ENCODE peak calls at places on chromosomes 6 and 20, in five cellular contexts. One of them, this sample, is unnamed. For H3K4me1, the result is how much of the 10 kb centered on the place peaks cover.

GRCh38 chr6:15036690-15037245 is 209.1 kb upstream of the JARID2 start:
- DNase-seq in spleen: no peak
- DNase-seq in stomach: peak
- DNase-seq in endothelial cell of umbilical vein: no peak
- DNase-seq in transverse colon: peak
- DNase-seq in this sample: no peak

GRCh38 chr20:62891111-62891510 is 29.5 kb upstream of the TCFL5 start:
- DNase-seq in spleen: peak
- DNase-seq in stomach: no peak
- DNase-seq in endothelial cell of umbilical vein: no peak
- DNase-seq in transverse colon: no peak
- DNase-seq in this sample: no peak

GRCh38 chr20:40978761-40979160 is 49.9 kb upstream of the TOP1 start:
- DNase-seq in spleen: no peak
- DNase-seq in stomach: no peak
- DNase-seq in endothelial cell of umbilical vein: no peak
- DNase-seq in transverse colon: no peak
- DNase-seq in this sample: no peak

GRCh38 chr6:37807656-37808055 is 11.9 kb upstream of the ZFAND3 start:
- DNase-seq in spleen: no peak
- DNase-seq in stomach: no peak
- DNase-seq in endothelial cell of umbilical vein: no peak
- DNase-seq in transverse colon: no peak
- DNase-seq in this sample: no peak

GRCh38 chr6:39140556-39141191 is 25.7 kb upstream of the SAYSD1 start:
- DNase-seq in spleen: no peak
- DNase-seq in stomach: no peak
- DNase-seq in endothelial cell of umbilical vein: no peak
- DNase-seq in transverse colon: no peak
- DNase-seq in this sample: no peak

GRCh38 chr6:30136570-30137286 is 788 bp downstream of the TRIM40 start:
- DNase-seq in spleen: no peak
- DNase-seq in stomach: no peak
- DNase-seq in endothelial cell of umbilical vein: no peak
- DNase-seq in transverse colon: no peak
- DNase-seq in this sample: no peak

GRCh38 chr6:133166706-133167105 is 74.5 kb upstream of the EYA4 start:
- DNase-seq in spleen: no peak
- DNase-seq in stomach: no peak
- DNase-seq in endothelial cell of umbilical vein: no peak
- DNase-seq in transverse colon: no peak
- DNase-seq in this sample: no peak

GRCh38 chr20:44758247-44759101 is 12.8 kb downstream of the KCNK15 start:
- DNase-seq in spleen: no peak
- DNase-seq in stomach: no peak
- DNase-seq in endothelial cell of umbilical vein: no peak
- DNase-seq in transverse colon: no peak
- DNase-seq in this sample: no peak

GRCh38 chr6:138007014-138007472 is 100.2 kb downstream of the PERP start:
- DNase-seq in spleen: no peak
- DNase-seq in stomach: peak
- DNase-seq in endothelial cell of umbilical vein: peak
- DNase-seq in transverse colon: peak
- DNase-seq in this sample: no peak

GRCh38 chr6:26349964-26350857 is 14.8 kb upstream of the BTN3A2 start:
- DNase-seq in spleen: no peak
- DNase-seq in stomach: no peak
- DNase-seq in endothelial cell of umbilical vein: no peak
- DNase-seq in transverse colon: no peak
- DNase-seq in this sample: no peak

GRCh38 chr6:27541212-27541931 is 68.5 kb upstream of the ZNF184 start:
- DNase-seq in spleen: no peak
- DNase-seq in stomach: no peak
- DNase-seq in endothelial cell of umbilical vein: peak
- DNase-seq in transverse colon: no peak
- DNase-seq in this sample: no peak

GRCh38 chr6:139291813-139292619 is at the start of gene TXLNB:
- DNase-seq in spleen: peak
- DNase-seq in stomach: peak
- DNase-seq in endothelial cell of umbilical vein: peak
- DNase-seq in transverse colon: peak
- DNase-seq in this sample: peak

GRCh38 chr6:73624896-73625295 is 28.9 kb downstream of the SLC17A5 start:
- DNase-seq in spleen: no peak
- DNase-seq in stomach: no peak
- DNase-seq in endothelial cell of umbilical vein: no peak
- DNase-seq in transverse colon: no peak
- DNase-seq in this sample: no peak

DNA sequence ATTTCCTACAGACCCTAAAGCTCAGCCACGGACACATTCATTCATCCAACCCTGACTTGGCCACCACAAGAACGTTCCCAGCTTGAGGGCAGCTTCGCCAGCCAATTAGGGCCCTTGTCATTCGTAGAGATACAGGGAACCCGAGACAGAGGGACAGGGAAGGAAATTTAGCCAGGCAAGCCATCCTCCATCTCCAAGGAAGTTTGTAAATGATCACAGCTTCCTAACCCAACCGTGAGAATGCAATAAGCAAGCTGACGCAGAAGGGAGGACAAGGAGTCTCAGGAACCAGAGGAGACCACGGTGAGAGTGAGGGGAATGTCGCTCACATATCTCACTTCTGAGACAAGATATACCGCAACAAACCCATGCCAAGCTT is 1.4 kb downstream of the TRAM2 start:
- DNase-seq in spleen: no peak
- DNase-seq in stomach: no peak
- DNase-seq in endothelial cell of umbilical vein: peak
- DNase-seq in transverse colon: no peak
- DNase-seq in this sample: no peak
- H3K4me1 ChIP-seq in spleen: half or more
- H3K4me1 ChIP-seq in stomach: half or more
- H3K4me1 ChIP-seq in endothelial cell of umbilical vein: half or more
- H3K4me1 ChIP-seq in transverse colon: under half
- H3K4me1 ChIP-seq in this sample: half or more

DNA sequence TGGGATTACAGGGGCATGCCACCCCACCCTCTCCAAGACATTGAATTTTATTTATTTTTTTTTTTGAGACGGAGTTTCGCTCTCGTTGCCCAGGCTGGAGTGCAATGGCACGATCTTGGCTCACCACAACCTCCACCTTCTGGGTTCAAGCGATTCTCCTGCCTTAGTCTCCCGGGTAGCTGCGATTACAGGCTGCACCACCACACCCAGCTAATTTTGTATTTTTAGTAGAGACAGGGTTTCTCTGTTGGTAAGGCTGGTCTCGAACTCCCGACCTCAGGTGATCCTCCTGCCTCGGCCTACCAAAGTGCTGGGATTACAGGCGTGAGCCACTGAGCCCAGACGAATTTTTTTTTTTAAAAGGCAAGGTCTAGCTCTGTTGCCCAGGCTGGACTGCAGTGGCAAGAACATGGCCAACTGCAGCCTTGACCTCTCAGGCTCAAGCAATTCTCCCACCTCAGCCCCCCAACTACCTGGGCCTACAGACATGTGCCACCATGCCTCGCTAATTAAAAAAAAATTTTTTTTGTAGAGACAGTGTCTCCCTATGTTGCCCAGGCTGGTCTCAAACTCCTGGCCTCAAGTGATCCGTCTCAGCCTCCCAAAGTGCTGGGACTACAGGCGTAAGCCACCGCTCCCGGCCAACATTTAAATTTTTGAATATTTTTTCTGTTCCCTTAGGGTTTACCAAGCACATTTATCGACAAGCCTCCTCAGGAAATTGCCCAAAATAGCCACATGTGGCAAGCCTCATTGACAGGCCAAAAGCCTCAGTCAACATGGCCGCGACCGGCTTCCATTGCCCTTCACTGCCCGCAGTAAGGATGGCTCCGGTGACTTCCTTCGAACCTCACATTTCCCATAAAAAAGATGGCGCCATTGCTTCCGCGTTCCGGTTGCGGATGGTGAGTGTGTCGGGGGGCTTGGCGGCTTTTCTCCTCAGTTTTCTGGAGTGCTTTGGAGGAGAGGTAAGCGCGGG is at the start of gene SHLD1:
- DNase-seq in spleen: peak
- DNase-seq in stomach: peak
- DNase-seq in endothelial cell of umbilical vein: peak
- DNase-seq in transverse colon: peak
- DNase-seq in this sample: peak
- TF ChIP-seq POLR2A in spleen: no peak
- TF ChIP-seq POLR2A in stomach: no peak
- TF ChIP-seq POLR2A in endothelial cell of umbilical vein: no peak
- TF ChIP-seq POLR2A in transverse colon: no peak
- TF ChIP-seq POLR2A in this sample: no peak

GRCh38 chr6:34062156-34062555 is 83.7 kb downstream of the GRM4 start:
- DNase-seq in spleen: no peak
- DNase-seq in stomach: no peak
- DNase-seq in endothelial cell of umbilical vein: no peak
- DNase-seq in transverse colon: no peak
- DNase-seq in this sample: no peak

GRCh38 chr6:34062815-34063214 is 83.1 kb downstream of the GRM4 start:
- DNase-seq in spleen: no peak
- DNase-seq in stomach: no peak
- DNase-seq in endothelial cell of umbilical vein: no peak
- DNase-seq in transverse colon: no peak
- DNase-seq in this sample: no peak

GRCh38 chr6:34064675-34065074 is 81.2 kb downstream of the GRM4 start:
- DNase-seq in spleen: no peak
- DNase-seq in stomach: no peak
- DNase-seq in endothelial cell of umbilical vein: no peak
- DNase-seq in transverse colon: no peak
- DNase-seq in this sample: no peak

GRCh38 chr6:34065470-34066283 is 80.2 kb downstream of the GRM4 start:
- DNase-seq in spleen: no peak
- DNase-seq in stomach: no peak
- DNase-seq in endothelial cell of umbilical vein: no peak
- DNase-seq in transverse colon: no peak
- DNase-seq in this sample: no peak

DNA sequence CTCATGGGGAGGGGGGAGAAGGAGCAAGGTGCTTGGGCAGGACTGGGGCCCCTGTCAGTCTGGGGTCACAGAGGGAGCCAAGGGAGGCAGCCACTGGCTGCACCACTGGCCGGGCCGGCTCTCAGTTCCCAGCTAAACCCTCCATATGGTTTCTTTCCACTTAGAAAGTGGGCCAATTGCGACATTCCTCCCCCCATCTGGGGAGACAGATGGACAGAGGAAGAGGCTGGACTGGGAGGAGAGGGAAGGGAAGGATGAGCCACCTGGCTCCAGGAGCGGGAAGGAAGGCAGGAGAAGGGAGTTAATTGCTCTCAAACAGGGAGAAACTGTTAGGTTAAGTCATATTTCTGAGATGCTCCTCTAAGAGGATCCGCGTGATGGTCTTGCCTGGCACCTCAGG is 82.2 kb downstream of the GRM4 start:
- DNase-seq in spleen: no peak
- DNase-seq in stomach: no peak
- DNase-seq in endothelial cell of umbilical vein: no peak
- DNase-seq in transverse colon: no peak
- DNase-seq in this sample: no peak
- TF ChIP-seq POLR2AphosphoS5 in spleen: no peak
- TF ChIP-seq POLR2AphosphoS5 in stomach: no peak
- TF ChIP-seq POLR2AphosphoS5 in endothelial cell of umbilical vein: no peak
- TF ChIP-seq POLR2AphosphoS5 in transverse colon: no peak
- TF ChIP-seq POLR2AphosphoS5 in this sample: no peak

GRCh38 chr6:25179051-25179778 is 100.0 kb upstream of the CARMIL1 start:
- DNase-seq in spleen: no peak
- DNase-seq in stomach: no peak
- DNase-seq in endothelial cell of umbilical vein: peak
- DNase-seq in transverse colon: no peak
- DNase-seq in this sample: no peak

GRCh38 chr6:25177629-25178028 is 101.5 kb upstream of the CARMIL1 start:
- DNase-seq in spleen: no peak
- DNase-seq in stomach: no peak
- DNase-seq in endothelial cell of umbilical vein: no peak
- DNase-seq in transverse colon: no peak
- DNase-seq in this sample: no peak

GRCh38 chr6:25176466-25176865 is 102.7 kb upstream of the CARMIL1 start:
- DNase-seq in spleen: no peak
- DNase-seq in stomach: no peak
- DNase-seq in endothelial cell of umbilical vein: no peak
- DNase-seq in transverse colon: no peak
- DNase-seq in this sample: no peak

GRCh38 chr6:25180630-25181375 is 98.4 kb upstream of the CARMIL1 start:
- DNase-seq in spleen: peak
- DNase-seq in stomach: no peak
- DNase-seq in endothelial cell of umbilical vein: no peak
- DNase-seq in transverse colon: no peak
- DNase-seq in this sample: no peak

GRCh38 chr6:25178336-25178735 is 100.8 kb upstream of the CARMIL1 start:
- DNase-seq in spleen: no peak
- DNase-seq in stomach: no peak
- DNase-seq in endothelial cell of umbilical vein: no peak
- DNase-seq in transverse colon: no peak
- DNase-seq in this sample: no peak
- H3K4me1 ChIP-seq in spleen: under half
- H3K4me1 ChIP-seq in stomach: under half
- H3K4me1 ChIP-seq in endothelial cell of umbilical vein: under half
- H3K4me1 ChIP-seq in transverse colon: under half
- H3K4me1 ChIP-seq in this sample: under half

GRCh38 chr6:122778961-122779671 is 400 bp upstream of the FABP7 start:
- DNase-seq in spleen: no peak
- DNase-seq in stomach: no peak
- DNase-seq in endothelial cell of umbilical vein: no peak
- DNase-seq in transverse colon: no peak
- DNase-seq in this sample: no peak

GRCh38 chr6:122781716-122782115 is 2.2 kb downstream of the FABP7 start:
- DNase-seq in spleen: no peak
- DNase-seq in stomach: no peak
- DNase-seq in endothelial cell of umbilical vein: no peak
- DNase-seq in transverse colon: no peak
- DNase-seq in this sample: no peak

GRCh38 chr6:122780114-122780513 is 598 bp downstream of the FABP7 start:
- DNase-seq in spleen: no peak
- DNase-seq in stomach: no peak
- DNase-seq in endothelial cell of umbilical vein: no peak
- DNase-seq in transverse colon: no peak
- DNase-seq in this sample: no peak

GRCh38 chr6:122779672-122780066 is at the start of gene FABP7:
- DNase-seq in spleen: no peak
- DNase-seq in stomach: no peak
- DNase-seq in endothelial cell of umbilical vein: no peak
- DNase-seq in transverse colon: no peak
- DNase-seq in this sample: no peak

GRCh38 chr6:122783401-122783800 is 3.9 kb downstream of the FABP7 start:
- DNase-seq in spleen: no peak
- DNase-seq in stomach: no peak
- DNase-seq in endothelial cell of umbilical vein: no peak
- DNase-seq in transverse colon: no peak
- DNase-seq in this sample: no peak
- TF ChIP-seq POLR2A in spleen: no peak
- TF ChIP-seq POLR2A in stomach: no peak
- TF ChIP-seq POLR2A in endothelial cell of umbilical vein: no peak
- TF ChIP-seq POLR2A in transverse colon: no peak
- TF ChIP-seq POLR2A in this sample: no peak

GRCh38 chr20:57941572-57942381 is 232.0 kb upstream of the PMEPA1 start:
- DNase-seq in spleen: no peak
- DNase-seq in stomach: no peak
- DNase-seq in endothelial cell of umbilical vein: no peak
- DNase-seq in transverse colon: no peak
- DNase-seq in this sample: no peak
- TF ChIP-seq POLR2AphosphoS5 in spleen: no peak
- TF ChIP-seq POLR2AphosphoS5 in stomach: no peak
- TF ChIP-seq POLR2AphosphoS5 in endothelial cell of umbilical vein: no peak
- TF ChIP-seq POLR2AphosphoS5 in transverse colon: no peak
- TF ChIP-seq POLR2AphosphoS5 in this sample: no peak

This sample was measured in upper lobe of left lung.